ENCODE peak calls at places on chromosomes 4 and X, in five cellular contexts. K, M, S, B and C are unnamed samples.

GRCh38 chr4:121269001-121269400 is 104.9 kb upstream of the TNIP3 start:
- DNase-seq in K (no peak), M (no peak), S (no peak), B (no peak), C (no peak)

GRCh38 chrX:9464435-9465371 is at the start of gene TBL1X:
- DNase-seq in K (peak; percentile 75), M (no peak), S (peak; percentile 43), B (peak; percentile 54), C (peak; percentile 60)

GRCh38 chr4:25439913-25440477 is 62.9 kb downstream of the ANAPC4 start:
- DNase-seq in K (peak; percentile 67), M (peak; percentile 64), S (peak; percentile 36), B (peak; percentile 50), C (peak; percentile 55)

GRCh38 chr4:94488667-94489066 is 36.9 kb downstream of the PDLIM5 start:
- DNase-seq in K (no peak), M (no peak), S (peak; percentile 35), B (no peak), C (no peak)

GRCh38 chr4:1015179-1015578 is 3.8 kb downstream of the FGFRL1 start:
- DNase-seq in K (peak; percentile 38), M (no peak), S (no peak), B (no peak), C (no peak)

GRCh38 chrX:34877451-34877850 is 65.1 kb upstream of the FAM47B start:
- DNase-seq in K (no peak), M (no peak), S (no peak), B (no peak), C (no peak)

GRCh38 chrX:6460893-6461490 is 73.9 kb downstream of the VCX3A start:
- DNase-seq in K (no peak), M (no peak), S (no peak), B (no peak), C (no peak)

GRCh38 chrX:112818114-112819012 is 22.3 kb downstream of the AMOT start:
- DNase-seq in K (no peak), M (no peak), S (no peak), B (no peak), C (peak; percentile 30)

GRCh38 chr4:43243433-43244116 is 351.1 kb downstream of the GRXCR1 start:
- DNase-seq in K (no peak), M (no peak), S (no peak), B (no peak), C (no peak)

GRCh38 chr4:160129439-160129838 is 1026.6 kb downstream of the RAPGEF2 start:
- DNase-seq in K (no peak), M (no peak), S (no peak), B (no peak), C (no peak)

GRCh38 chrX:10049246-10049645 is 82.1 kb downstream of the CLDN34 start:
- DNase-seq in K (no peak), M (no peak), S (no peak), B (no peak), C (no peak)

GRCh38 chr4:52241916-52242315 is 190.8 kb downstream of the SPATA18 start:
- DNase-seq in K (no peak), M (no peak), S (no peak), B (no peak), C (no peak)

GRCh38 chr4:6458528-6458927 is 13.9 kb downstream of the PPP2R2C start:
- DNase-seq in K (no peak), M (no peak), S (no peak), B (no peak), C (no peak)

GRCh38 chr4:83490876-83491450 is 6.1 kb upstream of the ABRAXAS1 start:
- DNase-seq in K (no peak), M (no peak), S (peak; percentile 49), B (no peak), C (no peak)

GRCh38 chr4:15349426-15349825 is 78.4 kb upstream of the C1QTNF7 start:
- DNase-seq in K (no peak), M (no peak), S (no peak), B (no peak), C (no peak)

GRCh38 chr4:183408791-183409190 is 35.6 kb upstream of the CDKN2AIP start:
- DNase-seq in K (no peak), M (no peak), S (no peak), B (no peak), C (no peak)

GRCh38 chr4:128525939-128526630 is 238.5 kb upstream of the PGRMC2 start:
- DNase-seq in K (no peak), M (no peak), S (no peak), B (no peak), C (no peak)

GRCh38 chr4:172042714-172043114 is 229.5 kb downstream of the GALNTL6 start:
- DNase-seq in K (no peak), M (no peak), S (no peak), B (no peak), C (no peak)

GRCh38 chrX:107324493-107325310 is 118.3 kb downstream of the DNAAF6 start:
- DNase-seq in K (peak; percentile 90), M (no peak), S (peak; percentile 8), B (peak; percentile 35), C (peak; percentile 18)

GRCh38 chr4:11070813-11071212 is 357.9 kb downstream of the HS3ST1 start:
- DNase-seq in K (no peak), M (no peak), S (no peak), B (no peak), C (no peak)
- TF ChIP-seq CTCF in K (no peak), M (no peak), S (no peak), B (no peak), C (no peak)

GRCh38 chr4:62407534-62407933 is 1207.4 kb downstream of the ADGRL3 start:
- DNase-seq in K (no peak), M (no peak), S (no peak), B (no peak), C (no peak)

GRCh38 chr4:62410371-62411003 is 1210.4 kb downstream of the ADGRL3 start:
- DNase-seq in K (no peak), M (no peak), S (no peak), B (no peak), C (no peak)

GRCh38 chr4:62408467-62408866 is 1208.3 kb downstream of the ADGRL3 start:
- DNase-seq in K (no peak), M (no peak), S (no peak), B (no peak), C (no peak)
- TF ChIP-seq CTCF in K (no peak), M (peak; percentile 54), S (no peak), B (no peak), C (no peak)

DNA sequence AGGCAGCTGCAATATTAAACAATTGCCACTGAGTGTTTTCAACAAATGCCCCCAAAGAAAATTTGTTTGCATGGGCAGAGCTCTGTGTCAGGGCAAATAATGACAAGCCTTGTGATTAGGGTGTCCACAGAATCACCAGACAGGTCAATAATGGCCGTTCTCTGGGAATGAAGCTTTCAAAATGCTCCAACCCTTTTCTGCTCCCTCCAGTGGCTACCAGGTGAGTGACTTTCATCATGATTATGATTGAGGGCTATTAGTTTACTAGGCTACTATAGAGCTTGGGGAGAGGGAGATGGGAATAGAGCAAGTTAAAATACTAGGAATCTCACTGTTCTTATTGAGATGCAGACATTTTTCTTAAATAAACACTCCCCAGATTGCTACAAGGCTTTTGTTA is 23.5 kb downstream of the IRS4 start:
- DNase-seq in K (no peak), M (no peak), S (no peak), B (no peak), C (no peak)
- TF ChIP-seq CTCF in K (no peak), M (no peak), S (no peak), B (no peak), C (no peak)

GRCh38 chrX:119694601-119695534 is 1.9 kb upstream of the SEPTIN6 start:
- DNase-seq in K (no peak), M (no peak), S (no peak), B (no peak), C (peak; percentile 25)
- TF ChIP-seq CTCF in K (no peak), M (no peak), S (no peak), B (no peak), C (no peak)

DNA sequence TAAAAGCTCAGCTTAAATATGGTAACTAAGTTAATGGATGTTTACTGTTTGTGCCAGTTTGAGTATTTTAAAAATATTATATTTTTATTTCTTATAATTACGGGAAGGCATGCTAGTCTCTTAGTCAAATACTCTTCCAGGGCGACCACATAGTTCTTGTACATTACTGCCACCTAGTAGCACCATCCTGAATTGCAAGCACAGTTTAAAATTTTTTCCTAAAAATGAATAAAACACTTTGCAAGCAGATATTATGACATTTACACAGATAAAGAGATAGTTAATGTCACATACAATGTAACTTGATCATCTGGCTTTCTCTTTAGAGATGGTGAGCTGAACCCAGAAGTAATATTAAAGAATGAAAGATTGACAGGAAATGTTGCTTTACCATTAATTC is 11.5 kb downstream of the NDP start:
- DNase-seq in K (no peak), M (no peak), S (no peak), B (no peak), C (no peak)
- TF ChIP-seq CTCF in K (peak; percentile 30), M (no peak), S (peak; percentile 20), B (peak; percentile 8), C (peak; percentile 36)

DNA sequence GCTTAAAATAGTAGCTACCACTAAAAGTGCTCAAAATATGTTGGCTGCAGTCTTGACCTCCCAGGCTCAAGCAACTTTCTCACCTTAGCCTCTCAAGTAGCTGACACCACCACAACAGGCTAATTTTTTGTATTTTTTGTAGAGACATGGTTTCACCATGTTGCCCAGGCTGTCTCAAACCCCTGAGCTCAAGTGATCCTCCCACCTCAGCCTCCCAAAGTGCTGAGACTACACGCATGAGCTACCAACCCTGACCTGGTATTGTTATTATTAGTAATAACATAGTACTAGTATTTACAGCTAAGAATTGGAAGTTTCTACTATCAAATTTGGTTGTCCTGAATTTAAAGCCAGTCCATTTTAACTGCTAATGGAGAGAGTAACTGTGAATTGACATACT is 18.0 kb downstream of the STAP1 start:
- DNase-seq in K (no peak), M (no peak), S (no peak), B (no peak), C (no peak)
- TF ChIP-seq CTCF in K (no peak), M (no peak), S (no peak), B (no peak), C (no peak)

DNA sequence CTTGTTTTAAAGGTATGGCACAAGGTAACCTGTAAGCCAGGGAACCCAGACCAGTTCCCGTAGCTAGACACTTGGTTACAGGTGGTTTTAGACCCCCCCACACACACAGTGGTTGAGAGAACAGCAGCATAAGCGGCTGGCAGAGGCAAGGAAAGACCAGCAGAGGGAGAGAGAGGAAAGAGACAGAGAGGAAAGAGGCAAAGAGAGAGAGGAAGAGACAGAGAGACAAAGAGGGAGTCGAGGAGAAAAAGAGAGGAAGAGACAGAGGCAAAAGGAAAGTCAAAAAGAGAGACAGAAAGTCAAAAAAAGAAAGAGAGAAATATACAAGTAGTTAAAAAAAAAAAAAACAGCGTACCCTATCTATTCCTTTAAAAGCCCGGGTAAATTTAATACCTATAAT is 19.5 kb upstream of the PCSK1N start:
- DNase-seq in K (no peak), M (no peak), S (no peak), B (no peak), C (no peak)
- TF ChIP-seq CTCF in K (no peak), M (no peak), S (peak; percentile 34), B (no peak), C (no peak)

GRCh38 chrX:135185795-135186443 is 14.7 kb upstream of the CT55 start:
- DNase-seq in K (peak; percentile 25), M (no peak), S (peak; percentile 34), B (no peak), C (peak; percentile 32)
- TF ChIP-seq CTCF in K (peak; percentile 47), M (peak; percentile 46), S (peak; percentile 50), B (peak; percentile 51), C (peak; percentile 46)

GRCh38 chrX:68851082-68851481 is 22.3 kb downstream of the EFNB1 start:
- DNase-seq in K (no peak), M (no peak), S (no peak), B (no peak), C (no peak)
- TF ChIP-seq CTCF in K (no peak), M (no peak), S (no peak), B (no peak), C (no peak)

GRCh38 chrX:120334603-120335002 is 23.3 kb upstream of the TMEM255A start:
- DNase-seq in K (no peak), M (no peak), S (no peak), B (no peak), C (no peak)
- TF ChIP-seq CTCF in K (no peak), M (no peak), S (no peak), B (no peak), C (no peak)